ENCODE peak calls at places on chromosomes 3 and 15, in nine cellular contexts. H is iris pigment epithelial cell; L is globus pallidus; E is cardiac fibroblast; Y is psoas muscle; U is Kasumi-1; B is HFFc6; A is CD8-positive, alpha-beta T cell; I is HTR-8/SVneo. V is an unnamed sample.

GRCh38 chr3:34005886-34006285 is 207.5 kb downstream of the PDCD6IP start:
- DNase-seq in H (peak), L (no peak), E (no peak), Y (no peak), U (no peak), B (peak), A (no peak), I (no peak), V (peak)

GRCh38 chr3:45915518-45916231 is 27.6 kb upstream of the CXCR6 start:
- DNase-seq in H (peak), L (no peak), E (peak), Y (no peak), U (no peak), B (peak), A (peak), I (peak), V (peak)

GRCh38 chr3:100335137-100335833 is 728 bp downstream of the NIT2 start:
- DNase-seq in H (peak), L (peak), E (peak), Y (no peak), U (peak), B (no peak), A (no peak), I (peak), V (peak)

GRCh38 chr3:101823525-101823924 is 25.8 kb upstream of the NFKBIZ start:
- DNase-seq in H (peak), L (no peak), E (no peak), Y (no peak), U (no peak), B (no peak), A (no peak), I (no peak), V (no peak)

GRCh38 chr15:57684491-57685184 is 21.9 kb upstream of the POLR2M start:
- DNase-seq in H (no peak), L (no peak), E (no peak), Y (no peak), U (no peak), B (no peak), A (no peak), I (no peak), V (no peak)

GRCh38 chr15:39657714-39658113 is 76.8 kb downstream of the THBS1 start:
- DNase-seq in H (peak), L (no peak), E (peak), Y (no peak), U (no peak), B (peak), A (no peak), I (peak), V (peak)

GRCh38 chr3:73479325-73479724 is 145.4 kb downstream of the PDZRN3 start:
- DNase-seq in H (no peak), L (no peak), E (no peak), Y (no peak), U (no peak), B (no peak), A (no peak), I (no peak), V (no peak)

GRCh38 chr3:172089250-172089649 is 49.9 kb downstream of the FNDC3B start:
- DNase-seq in H (no peak), L (no peak), E (peak), Y (no peak), U (no peak), B (no peak), A (no peak), I (no peak), V (peak)

GRCh38 chr3:106825962-106826605 is 551.2 kb upstream of the CCDC54 start:
- DNase-seq in H (peak), L (peak), E (peak), Y (no peak), U (no peak), B (peak), A (no peak), I (no peak), V (peak)

GRCh38 chr3:8324727-8325126 is 176.9 kb upstream of the LMCD1 start:
- DNase-seq in H (peak), L (peak), E (peak), Y (peak), U (peak), B (peak), A (peak), I (peak), V (peak)

GRCh38 chr15:77540346-77541060 is 92.2 kb downstream of the LINGO1 start:
- DNase-seq in H (no peak), L (no peak), E (no peak), Y (no peak), U (no peak), B (no peak), A (no peak), I (no peak), V (no peak)

GRCh38 chr3:49124991-49125670 is 4.5 kb upstream of the USP19 start:
- DNase-seq in H (peak), L (no peak), E (no peak), Y (no peak), U (no peak), B (no peak), A (no peak), I (no peak), V (no peak)

V was measured in mesenchymal stem cell.